ENCODE peak calls at places on chromosomes 5 and 9, in ten cellular contexts. C, B, E, S, D, M, U, X, O and I are unnamed samples.
A peak's percentile ranks its signal among the peaks of the same experiment; 100 is the strongest.

GRCh38 chr9:123686131-123686848 is 243.6 kb downstream of the DENND1A start:
- DNase-seq in C (no peak), E (peak; percentile 59), M (no peak), X (peak; percentile 30), S (no peak), U (no peak), O (no peak), B (peak; percentile 19), D (peak; percentile 8), I (peak; percentile 36)

GRCh38 chr5:137073192-137073591 is 425.9 kb downstream of the SPOCK1 start:
- DNase-seq in U (no peak), O (no peak), B (peak; percentile 46), E (peak; percentile 51), D (no peak), X (peak; percentile 62), M (no peak), C (no peak), S (no peak), I (peak; percentile 16)

GRCh38 chr5:26893078-26893477 is 145.3 kb downstream of the CDH9 start:
- DNase-seq in E (no peak), U (no peak), M (no peak), O (no peak), X (no peak), C (no peak), D (no peak), B (no peak), S (no peak), I (no peak)

GRCh38 chr5:83149671-83150070 is 72.3 kb downstream of the XRCC4 start:
- DNase-seq in E (no peak), O (no peak), U (no peak), D (no peak), X (peak; percentile 47), S (peak; percentile 65), M (no peak), B (peak; percentile 85), C (no peak), I (no peak)

GRCh38 chr9:112378441-112379176 is 1.3 kb upstream of the HSDL2 start:
- DNase-seq in B (no peak), C (no peak), M (no peak), E (no peak), U (no peak), D (no peak), S (no peak), X (no peak), O (no peak), I (no peak)

GRCh38 chr5:144390133-144390532 is 219.5 kb downstream of the KCTD16 start:
- DNase-seq in U (no peak), C (no peak), D (no peak), S (no peak), E (peak; percentile 15), O (no peak), X (peak; percentile 35), M (no peak), B (no peak), I (peak; percentile 1)

GRCh38 chr5:55969956-55970355 is 24.8 kb downstream of the IL6ST start:
- DNase-seq in D (no peak), C (no peak), E (peak; percentile 40), B (peak; percentile 34), M (no peak), U (no peak), O (no peak), X (peak; percentile 31), S (no peak), I (peak; percentile 31)

GRCh38 chr9:82020341-82020740 is 31.8 kb downstream of the SPATA31D1 start:
- DNase-seq in B (no peak), D (no peak), C (no peak), U (no peak), E (no peak), M (no peak), O (no peak), S (no peak), X (peak; percentile 33), I (peak; percentile 8)

GRCh38 chr9:117718085-117718484 is 13.9 kb downstream of the TLR4 start:
- DNase-seq in D (peak; percentile 28), C (peak; percentile 46), E (peak; percentile 51), U (no peak), S (no peak), X (peak; percentile 42), M (no peak), B (peak; percentile 56), O (no peak), I (peak; percentile 73)

GRCh38 chr5:38382898-38383297 is 124.5 kb downstream of the EGFLAM start:
- DNase-seq in M (no peak), B (peak; percentile 76), D (peak; percentile 78), S (peak; percentile 31), U (peak; percentile 78), E (peak; percentile 78), C (peak; percentile 24), X (peak; percentile 75), O (peak; percentile 71), I (peak; percentile 64)

DNA sequence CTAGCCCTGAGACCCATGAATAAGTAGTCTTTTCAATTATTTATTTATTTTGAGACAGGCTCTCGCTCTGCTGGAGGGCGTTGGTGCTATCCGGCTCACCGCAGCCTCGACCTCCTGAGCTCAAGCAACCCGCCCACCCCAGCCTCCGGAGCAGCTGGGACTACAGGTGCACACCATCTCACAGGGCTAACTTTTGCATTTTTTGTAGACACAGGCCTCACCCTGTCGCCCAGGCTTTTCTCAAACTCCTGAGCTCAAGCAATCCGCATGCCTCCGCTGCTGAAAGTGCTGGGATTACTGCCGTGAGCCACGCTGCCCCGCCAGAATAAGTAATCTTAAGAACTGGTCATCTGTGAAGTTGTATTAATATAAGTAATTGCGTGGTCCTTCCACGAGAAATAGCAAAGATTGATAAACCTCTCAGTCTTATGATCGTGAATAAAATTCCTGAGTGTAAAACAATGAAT is 1.6 kb downstream of the ANXA2R start:
- DNase-seq in O (no peak), X (no peak), U (no peak), E (peak; percentile 40), D (no peak), M (no peak), S (no peak), B (no peak), C (no peak), I (no peak)
- H3K4me3 ChIP-seq in O (no peak overlapping the region), X (peak overlapping the region; percentile 57), U (peak overlapping the region; percentile 29), E (peak overlapping the region; percentile 71), D (peak overlapping the region; percentile 23), M (peak overlapping the region; percentile 42), S (peak overlapping the region; percentile 39), B (peak overlapping the region; percentile 76), C (no peak overlapping the region), I (peak overlapping the region; percentile 54)

DNA sequence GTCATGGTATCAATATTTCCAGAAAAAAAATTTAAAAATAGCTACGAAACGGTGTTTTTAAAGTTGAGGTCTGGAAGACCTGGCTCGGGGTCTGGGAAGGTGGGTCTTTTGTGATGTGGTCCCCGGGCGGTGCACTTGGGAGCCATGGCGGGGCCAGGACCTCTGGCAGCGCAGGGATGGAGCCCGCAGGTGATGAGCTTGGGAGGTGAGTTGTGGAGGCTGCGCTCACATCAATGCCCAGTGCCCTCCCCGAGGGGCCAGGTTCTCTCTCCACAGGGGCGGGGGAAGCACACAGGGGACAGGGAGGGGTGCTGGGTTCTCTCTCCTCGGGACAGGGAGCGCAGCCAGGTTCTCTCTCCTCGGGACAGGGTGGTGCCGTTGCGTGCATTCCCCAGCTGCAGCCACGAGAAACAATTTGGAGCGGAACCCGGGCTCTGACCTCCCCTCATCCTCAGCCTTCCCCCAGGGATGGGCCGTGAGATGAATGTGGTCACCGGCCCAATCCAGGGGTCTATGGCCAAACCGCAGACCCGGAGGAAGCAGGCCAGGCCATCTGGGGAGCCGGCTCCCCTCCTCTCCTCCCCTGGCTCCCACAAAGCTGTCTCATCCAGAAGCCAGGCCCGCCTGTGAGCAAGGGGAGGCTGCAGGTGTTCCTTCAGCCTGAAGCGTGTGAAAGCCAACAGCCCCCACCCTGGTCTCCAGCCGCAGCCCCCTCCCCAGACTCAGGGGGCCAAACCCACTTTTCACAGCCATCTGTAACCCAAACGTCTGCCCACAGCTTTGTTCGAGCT is 25.9 kb downstream of the DBH start:
- DNase-seq in C (no peak), S (no peak), X (no peak), U (no peak), B (no peak), D (no peak), E (no peak), O (no peak), M (no peak), I (no peak)
- TF ChIP-seq CTCF in C (no peak), S (no peak), X (no peak), U (no peak), B (no peak), D (no peak), E (no peak), O (no peak), M (no peak), I (no peak)

DNA sequence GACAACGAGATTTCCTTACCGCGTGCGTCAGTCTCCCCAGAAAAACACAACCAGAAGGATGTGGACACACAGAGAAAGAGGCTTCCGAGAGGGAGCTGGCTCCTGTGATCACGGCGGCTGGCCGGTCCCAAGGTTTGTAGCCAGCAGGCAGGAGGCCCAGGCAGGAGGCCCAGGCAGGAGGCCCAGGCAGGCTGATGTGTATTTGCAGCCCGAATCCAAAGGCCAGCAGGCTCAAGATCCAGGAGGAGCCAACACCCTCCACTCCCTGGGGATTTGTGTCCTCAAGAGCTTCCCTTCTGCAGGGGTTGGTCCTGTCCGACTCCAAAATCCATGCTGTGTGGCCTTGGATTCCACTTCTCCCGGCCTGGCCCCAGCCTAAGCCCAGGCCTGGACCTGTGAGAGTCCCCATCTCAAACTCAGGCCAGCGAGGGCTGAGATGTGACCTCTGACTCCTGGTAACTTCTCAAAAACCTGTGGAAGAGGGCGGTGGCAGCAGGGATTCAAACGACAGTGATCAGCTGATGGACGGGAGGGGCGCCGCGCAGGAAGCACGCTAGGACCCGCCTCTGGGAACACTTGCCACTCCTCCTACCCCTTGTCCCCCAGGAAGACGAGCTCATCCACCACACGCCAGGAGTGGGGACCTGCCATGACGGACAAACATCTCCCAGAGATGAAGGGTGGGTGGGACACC is 75.0 kb upstream of the PPP1R26 start:
- DNase-seq in U (no peak), S (no peak), O (no peak), M (no peak), X (no peak), D (no peak), C (no peak), E (no peak), B (no peak), I (no peak)
- H3K4me3 ChIP-seq in U (no peak overlapping the region), S (no peak overlapping the region), O (no peak overlapping the region), M (no peak overlapping the region), X (no peak overlapping the region), D (no peak overlapping the region), C (no peak overlapping the region), E (no peak overlapping the region), B (no peak overlapping the region), I (no peak overlapping the region)

DNA sequence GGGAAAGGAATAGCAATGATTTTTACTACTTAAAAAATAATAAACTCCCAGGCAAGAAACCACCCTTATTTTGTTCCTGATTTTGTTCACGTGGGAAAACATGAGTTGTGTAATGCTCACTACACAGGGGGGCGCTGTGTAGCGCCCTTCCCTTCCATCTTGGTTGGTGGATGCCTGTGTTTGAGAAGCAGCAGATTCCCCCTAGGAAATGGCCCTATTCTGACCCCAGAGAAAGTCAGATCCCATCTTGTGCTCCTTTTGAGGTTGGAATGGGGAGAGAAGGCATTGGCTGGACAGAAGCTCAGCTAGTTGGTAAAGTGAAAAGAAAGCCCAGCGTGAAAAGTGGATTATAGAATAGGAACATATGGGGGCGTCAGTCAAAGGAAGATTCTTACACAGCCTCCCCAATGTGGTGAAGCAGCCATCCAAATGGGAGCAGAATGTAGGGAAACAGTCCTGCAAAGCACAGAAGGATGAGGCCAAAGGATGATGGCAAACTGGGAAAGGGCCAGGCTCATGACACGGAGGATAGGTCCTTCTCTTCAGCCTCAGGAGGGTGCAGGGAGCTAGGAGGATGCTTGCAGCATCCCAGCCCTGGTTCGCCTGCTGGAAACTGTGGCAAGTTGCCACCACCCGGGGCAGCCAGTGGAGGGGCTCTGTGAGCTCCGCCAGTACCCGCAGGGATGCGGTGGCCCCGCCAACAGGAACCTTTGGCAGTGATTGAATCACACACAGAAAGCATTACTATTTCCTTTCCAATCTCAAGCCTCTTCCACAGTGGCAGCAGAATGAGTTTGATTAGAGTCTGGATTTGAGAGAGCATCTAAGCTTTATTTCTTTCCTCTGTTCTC is 314.2 kb upstream of the DAP start:
- DNase-seq in X (no peak), B (no peak), D (no peak), O (no peak), U (no peak), M (no peak), S (no peak), E (no peak), C (no peak), I (no peak)
- TF ChIP-seq CTCF in X (no peak), B (peak; percentile 5), D (no peak), O (no peak), U (no peak), M (no peak), S (no peak), E (no peak), C (peak; percentile 34), I (no peak)